ENCODE peak calls at places on chromosomes 13 and 19, in seven cellular contexts. J is stimulated activated CD8-positive, alpha-beta memory T cell treated with anti-CD3 and anti-CD28 coated beads, Interleukin-4, amount 100 ng/mL, for 24 hours; T is astrocyte; E is T-helper 2 cell; C is thoracic aorta; I is heart left ventricle; D is NCI-H1436. R is an unnamed sample.

GRCh38 chr19:5880604-5881078 is 10.3 kb upstream of the FUT5 start:
- DNase-seq in J (no peak), T (peak), E (no peak), C (no peak), I (peak), D (no peak), R (no peak)

GRCh38 chr13:94483970-94484369 is 4.5 kb upstream of the DCT start:
- DNase-seq in J (no peak), T (no peak), E (no peak), C (no peak), I (no peak), D (no peak), R (no peak)

GRCh38 chr13:114090476-114090875 is 41.9 kb downstream of the RASA3 start:
- DNase-seq in J (no peak), T (no peak), E (no peak), C (no peak), I (no peak), D (no peak), R (no peak)

GRCh38 chr19:17524651-17525050 is 13.2 kb downstream of the PGLS start:
- DNase-seq in J (no peak), T (no peak), E (no peak), C (no peak), I (no peak), D (no peak), R (no peak)

GRCh38 chr13:89688908-89689307 is 1658.6 kb upstream of the MIR17HG start:
- DNase-seq in J (no peak), T (peak), E (no peak), C (no peak), I (peak), D (no peak), R (no peak)

GRCh38 chr13:112885782-112886268 is 83.2 kb upstream of the MCF2L start:
- DNase-seq in J (no peak), T (peak), E (no peak), C (no peak), I (peak), D (no peak), R (no peak)

GRCh38 chr13:86020350-86021002 is 221.3 kb upstream of the SLITRK6 start:
- DNase-seq in J (no peak), T (peak), E (no peak), C (no peak), I (no peak), D (peak), R (no peak)

GRCh38 chr13:23786607-23787006 is 102.6 kb downstream of the MIPEP start:
- DNase-seq in J (no peak), T (no peak), E (no peak), C (no peak), I (no peak), D (no peak), R (no peak)

GRCh38 chr19:5334366-5334739 is 6.3 kb downstream of the PTPRS start:
- DNase-seq in J (no peak), T (no peak), E (no peak), C (no peak), I (no peak), D (no peak), R (no peak)

GRCh38 chr13:112769615-112770014 is 79.8 kb downstream of the ATP11A start:
- DNase-seq in J (no peak), T (no peak), E (no peak), C (no peak), I (no peak), D (no peak), R (no peak)

GRCh38 chr19:41321600-41322270 is 11.8 kb downstream of the CCDC97 start:
- DNase-seq in J (no peak), T (peak), E (no peak), C (no peak), I (peak), D (no peak), R (no peak)

R was measured in naive thymus-derived CD8-positive, alpha-beta T cell.